ENCODE peak calls at places on chromosome 17, in seven cellular contexts. G is HEK293T; N is psoas muscle; J is fibroblast of pulmonary artery; W is nephron progenitor cell; A is stimulated activated naive CD8-positive, alpha-beta T cell treated with anti-CD3 and anti-CD28 coated beads, Interleukin-15, amount 100 ng/mL, for 72 hours; X is H9. U is an unnamed sample.

GRCh38 chr17:3011891-3012290 is 51.5 kb downstream of the OR1D5 start:
- DNase-seq in J (no peak), X (peak), W (no peak), A (no peak), N (no peak), G (no peak), U (no peak)

GRCh38 chr17:75115545-75115944 is 5.8 kb downstream of the ARMC7 start:
- DNase-seq in G (no peak), N (no peak), X (no peak), W (no peak), A (no peak), J (no peak), U (no peak)

GRCh38 chr17:66514227-66514806 is 211.9 kb downstream of the PRKCA start:
- DNase-seq in J (no peak), A (no peak), G (no peak), N (no peak), X (no peak), W (no peak), U (no peak)

GRCh38 chr17:80519091-80519781 is 25.4 kb upstream of the RPTOR start:
- DNase-seq in W (peak), J (no peak), X (no peak), N (no peak), G (no peak), A (no peak), U (no peak)

GRCh38 chr17:15343749-15344148 is 2.4 kb upstream of the TEKT3 start:
- DNase-seq in G (no peak), X (no peak), W (no peak), J (peak), N (no peak), A (no peak), U (no peak)

GRCh38 chr17:81386646-81387234 is 8.5 kb upstream of the BAHCC1 start:
- DNase-seq in N (peak), X (no peak), W (peak), G (no peak), J (no peak), A (peak), U (no peak)

GRCh38 chr17:79696159-79696982 is 34.4 kb upstream of the ENPP7 start:
- DNase-seq in A (no peak), N (no peak), W (no peak), X (no peak), J (no peak), G (no peak), U (no peak)

GRCh38 chr17:78185981-78186688 is 717 bp downstream of the TK1 start:
- DNase-seq in A (peak), G (peak), J (no peak), W (no peak), X (no peak), N (no peak), U (no peak)

GRCh38 chr17:48615963-48616718 is 1.0 kb upstream of the HOXB8 start:
- DNase-seq in A (no peak), G (no peak), N (no peak), X (no peak), J (no peak), W (no peak), U (no peak)

GRCh38 chr17:73342549-73343167 is 30.9 kb upstream of the CDC42EP4 start:
- DNase-seq in N (no peak), J (peak), G (no peak), X (no peak), A (no peak), W (no peak), U (no peak)

GRCh38 chr17:13650096-13650675 is 48.5 kb upstream of the HS3ST3A1 start:
- DNase-seq in A (no peak), W (no peak), N (no peak), G (no peak), X (no peak), J (no peak), U (no peak)

GRCh38 chr17:43902190-43902589 is 5.1 kb downstream of the MPP2 start:
- DNase-seq in W (no peak), A (no peak), N (no peak), X (no peak), J (no peak), G (no peak), U (no peak)

GRCh38 chr17:29977836-29978235 is 36.4 kb downstream of the EFCAB5 start:
- DNase-seq in W (no peak), X (no peak), A (no peak), J (peak), N (no peak), G (no peak), U (no peak)

GRCh38 chr17:283911-284675 is 68.5 kb downstream of the RPH3AL start:
- DNase-seq in A (no peak), X (no peak), W (no peak), N (no peak), G (no peak), J (no peak), U (no peak)

GRCh38 chr17:50891577-50891989 is 25.4 kb upstream of the TOB1 start:
- DNase-seq in N (no peak), W (no peak), J (no peak), G (no peak), X (peak), A (no peak), U (no peak)

GRCh38 chr17:7324438-7324779 is 4.7 kb downstream of the NEURL4 start:
- DNase-seq in W (no peak), X (no peak), J (no peak), A (no peak), G (no peak), N (no peak), U (no peak)

GRCh38 chr17:71023631-71024030 is 854.3 kb downstream of the KCNJ2 start:
- DNase-seq in W (peak), G (peak), A (no peak), N (no peak), J (peak), X (no peak), U (no peak)

GRCh38 chr17:48429156-48429555 is 858 bp downstream of the SKAP1 start:
- DNase-seq in J (no peak), W (no peak), N (no peak), A (peak), G (no peak), X (no peak), U (no peak)

GRCh38 chr17:80225230-80225629 is 5.0 kb downstream of the SLC26A11 start:
- DNase-seq in X (peak), W (no peak), G (no peak), N (peak), J (no peak), A (no peak), U (no peak)

GRCh38 chr17:79845601-79845949 is 6.3 kb upstream of the CBX4 start:
- DNase-seq in A (no peak), X (no peak), G (no peak), J (no peak), N (no peak), W (no peak), U (peak)

GRCh38 chr17:56717471-56717870 is 116.2 kb downstream of the C17orf67 start:
- DNase-seq in G (no peak), X (no peak), J (no peak), A (no peak), N (no peak), W (no peak), U (peak)

GRCh38 chr17:1108810-1109605 is 70.8 kb downstream of the ABR start:
- DNase-seq in A (peak), J (peak), W (peak), X (no peak), G (peak), N (peak), U (no peak)

GRCh38 chr17:4534928-4535666 is 20.1 kb downstream of the MYBBP1A start:
- DNase-seq in X (no peak), J (no peak), A (no peak), G (no peak), N (peak), W (no peak), U (no peak)

GRCh38 chr17:67293251-67294203 is 48.5 kb upstream of the HELZ start:
- DNase-seq in G (peak), N (peak), X (peak), J (peak), A (peak), W (peak), U (peak)

GRCh38 chr17:80910043-80910442 is 81.6 kb upstream of the CHMP6 start:
- DNase-seq in N (no peak), J (no peak), A (no peak), X (no peak), G (no peak), W (no peak), U (no peak)

GRCh38 chr17:17931159-17931558 is 41.0 kb downstream of the TOM1L2 start:
- DNase-seq in W (no peak), G (no peak), A (no peak), N (no peak), J (no peak), X (no peak), U (peak)

GRCh38 chr17:50271173-50271750 is 3.0 kb upstream of the TMEM92 start:
- DNase-seq in X (no peak), G (no peak), A (no peak), N (no peak), J (no peak), W (no peak), U (no peak)

GRCh38 chr17:16282522-16282921 is 65.5 kb downstream of the PIGL start:
- DNase-seq in A (no peak), J (peak), W (no peak), X (no peak), N (no peak), G (no peak), U (no peak)

GRCh38 chr17:49581645-49581992 is 5.9 kb downstream of the NXPH3 start:
- DNase-seq in N (no peak), G (no peak), X (no peak), J (no peak), W (no peak), A (no peak), U (no peak)

GRCh38 chr17:8412089-8412488 is 14.5 kb upstream of the RNF222 start:
- DNase-seq in N (no peak), A (no peak), J (no peak), W (no peak), G (no peak), X (no peak), U (no peak)

GRCh38 chr17:50872710-50873424 is 6.7 kb upstream of the TOB1 start:
- DNase-seq in A (peak), G (no peak), J (peak), W (no peak), X (peak), N (peak), U (peak)

GRCh38 chr17:7951143-7951792 is 19.3 kb downstream of the CNTROB start:
- DNase-seq in J (no peak), X (no peak), A (peak), G (no peak), W (no peak), N (no peak), U (no peak)

GRCh38 chr17:17819561-17819995 is 17.2 kb downstream of the SREBF1 start:
- DNase-seq in X (peak), G (no peak), J (peak), W (no peak), A (peak), N (peak), U (no peak)

GRCh38 chr17:43584666-43585102 is 38.5 kb upstream of the ETV4 start:
- DNase-seq in N (no peak), J (peak), W (no peak), X (no peak), G (no peak), A (no peak), U (no peak)

GRCh38 chr17:66582373-66583111 is 252.4 kb upstream of the CACNG5 start:
- DNase-seq in N (no peak), X (peak), A (no peak), J (no peak), G (no peak), W (no peak), U (no peak)

GRCh38 chr17:50557265-50558029 is 3.1 kb upstream of the CACNA1G start:
- DNase-seq in J (no peak), N (no peak), W (no peak), A (no peak), G (no peak), X (no peak), U (no peak)

GRCh38 chr17:520447-521167 is 168.0 kb upstream of the RPH3AL start:
- DNase-seq in X (no peak), A (no peak), J (peak), W (no peak), G (no peak), N (no peak), U (no peak)

GRCh38 chr17:29060475-29060874 is 17.5 kb downstream of the PIPOX start:
- DNase-seq in G (no peak), N (no peak), X (no peak), J (peak), A (no peak), W (peak), U (no peak)

GRCh38 chr17:44122825-44123355 is 551 bp downstream of the HDAC5 start:
- DNase-seq in J (no peak), X (no peak), W (no peak), N (no peak), A (peak), G (no peak), U (no peak)

GRCh38 chr17:55720917-55721836 is 1.5 kb downstream of the TMEM100 start:
- DNase-seq in A (no peak), J (no peak), W (no peak), N (no peak), X (no peak), G (no peak), U (no peak)

U was measured in GDM1.